ENCODE peak calls at places on chromosomes 5 and 9, in seven cellular contexts. One of them, this sample, is unnamed.

GRCh38 chr5:96520345-96520744 is 87.3 kb upstream of the PCSK1 start:
- DNase-seq in fibroblast of the aortic adventitia: no peak
- DNase-seq in stimulated activated CD4-positive, alpha-beta T cell treated with anti-CD3 and anti-CD28 coated beads, Interleukin-2, amount 100 ng/mL, for 4 hours: no peak
- DNase-seq in activated CD4-positive, alpha-beta T cell treated with anti-CD3 and anti-CD28 coated beads, Interleukin-2, amount 50 U/mL, for 48 hours: no peak
- DNase-seq in D341Med: no peak
- DNase-seq in GM23248: no peak
- DNase-seq in activated CD8-positive, alpha-beta memory T cell treated with anti-CD3 and anti-CD28 coated beads, Interleukin-2, amount 10 ng/mL, durations not matched to agents 7 days and 5 days: no peak
- DNase-seq in this sample: no peak

GRCh38 chr5:27124590-27124989 is 86.2 kb upstream of the CDH9 start:
- DNase-seq in fibroblast of the aortic adventitia: peak
- DNase-seq in stimulated activated CD4-positive, alpha-beta T cell treated with anti-CD3 and anti-CD28 coated beads, Interleukin-2, amount 100 ng/mL, for 4 hours: no peak
- DNase-seq in activated CD4-positive, alpha-beta T cell treated with anti-CD3 and anti-CD28 coated beads, Interleukin-2, amount 50 U/mL, for 48 hours: no peak
- DNase-seq in D341Med: peak
- DNase-seq in GM23248: peak
- DNase-seq in activated CD8-positive, alpha-beta memory T cell treated with anti-CD3 and anti-CD28 coated beads, Interleukin-2, amount 10 ng/mL, durations not matched to agents 7 days and 5 days: no peak
- DNase-seq in this sample: no peak

GRCh38 chr5:96641368-96641767 is 20.8 kb upstream of the CAST start:
- DNase-seq in fibroblast of the aortic adventitia: no peak
- DNase-seq in stimulated activated CD4-positive, alpha-beta T cell treated with anti-CD3 and anti-CD28 coated beads, Interleukin-2, amount 100 ng/mL, for 4 hours: no peak
- DNase-seq in activated CD4-positive, alpha-beta T cell treated with anti-CD3 and anti-CD28 coated beads, Interleukin-2, amount 50 U/mL, for 48 hours: no peak
- DNase-seq in D341Med: no peak
- DNase-seq in GM23248: no peak
- DNase-seq in activated CD8-positive, alpha-beta memory T cell treated with anti-CD3 and anti-CD28 coated beads, Interleukin-2, amount 10 ng/mL, durations not matched to agents 7 days and 5 days: no peak
- DNase-seq in this sample: no peak

GRCh38 chr5:37111426-37112382 is 137.5 kb downstream of the CPLANE1 start:
- DNase-seq in fibroblast of the aortic adventitia: no peak
- DNase-seq in stimulated activated CD4-positive, alpha-beta T cell treated with anti-CD3 and anti-CD28 coated beads, Interleukin-2, amount 100 ng/mL, for 4 hours: peak
- DNase-seq in activated CD4-positive, alpha-beta T cell treated with anti-CD3 and anti-CD28 coated beads, Interleukin-2, amount 50 U/mL, for 48 hours: no peak
- DNase-seq in D341Med: no peak
- DNase-seq in GM23248: no peak
- DNase-seq in activated CD8-positive, alpha-beta memory T cell treated with anti-CD3 and anti-CD28 coated beads, Interleukin-2, amount 10 ng/mL, durations not matched to agents 7 days and 5 days: no peak
- DNase-seq in this sample: peak

GRCh38 chr9:136095028-136095494 is at the start of gene NACC2:
- DNase-seq in fibroblast of the aortic adventitia: peak
- DNase-seq in stimulated activated CD4-positive, alpha-beta T cell treated with anti-CD3 and anti-CD28 coated beads, Interleukin-2, amount 100 ng/mL, for 4 hours: no peak
- DNase-seq in activated CD4-positive, alpha-beta T cell treated with anti-CD3 and anti-CD28 coated beads, Interleukin-2, amount 50 U/mL, for 48 hours: peak
- DNase-seq in D341Med: peak
- DNase-seq in GM23248: peak
- DNase-seq in activated CD8-positive, alpha-beta memory T cell treated with anti-CD3 and anti-CD28 coated beads, Interleukin-2, amount 10 ng/mL, durations not matched to agents 7 days and 5 days: no peak
- DNase-seq in this sample: peak

GRCh38 chr9:122133984-122134535 is 25.5 kb downstream of the NDUFA8 start:
- DNase-seq in fibroblast of the aortic adventitia: no peak
- DNase-seq in stimulated activated CD4-positive, alpha-beta T cell treated with anti-CD3 and anti-CD28 coated beads, Interleukin-2, amount 100 ng/mL, for 4 hours: no peak
- DNase-seq in activated CD4-positive, alpha-beta T cell treated with anti-CD3 and anti-CD28 coated beads, Interleukin-2, amount 50 U/mL, for 48 hours: no peak
- DNase-seq in D341Med: no peak
- DNase-seq in GM23248: no peak
- DNase-seq in activated CD8-positive, alpha-beta memory T cell treated with anti-CD3 and anti-CD28 coated beads, Interleukin-2, amount 10 ng/mL, durations not matched to agents 7 days and 5 days: no peak
- DNase-seq in this sample: no peak

GRCh38 chr9:25742241-25742640 is 64.0 kb upstream of the TUSC1 start:
- DNase-seq in fibroblast of the aortic adventitia: no peak
- DNase-seq in stimulated activated CD4-positive, alpha-beta T cell treated with anti-CD3 and anti-CD28 coated beads, Interleukin-2, amount 100 ng/mL, for 4 hours: no peak
- DNase-seq in activated CD4-positive, alpha-beta T cell treated with anti-CD3 and anti-CD28 coated beads, Interleukin-2, amount 50 U/mL, for 48 hours: no peak
- DNase-seq in D341Med: no peak
- DNase-seq in GM23248: no peak
- DNase-seq in activated CD8-positive, alpha-beta memory T cell treated with anti-CD3 and anti-CD28 coated beads, Interleukin-2, amount 10 ng/mL, durations not matched to agents 7 days and 5 days: no peak
- DNase-seq in this sample: no peak

GRCh38 chr9:13933268-13933656 is 380.7 kb downstream of the NFIB start:
- DNase-seq in fibroblast of the aortic adventitia: no peak
- DNase-seq in stimulated activated CD4-positive, alpha-beta T cell treated with anti-CD3 and anti-CD28 coated beads, Interleukin-2, amount 100 ng/mL, for 4 hours: no peak
- DNase-seq in activated CD4-positive, alpha-beta T cell treated with anti-CD3 and anti-CD28 coated beads, Interleukin-2, amount 50 U/mL, for 48 hours: no peak
- DNase-seq in D341Med: no peak
- DNase-seq in GM23248: no peak
- DNase-seq in activated CD8-positive, alpha-beta memory T cell treated with anti-CD3 and anti-CD28 coated beads, Interleukin-2, amount 10 ng/mL, durations not matched to agents 7 days and 5 days: no peak
- DNase-seq in this sample: no peak

GRCh38 chr5:98570661-98571181 is 202.7 kb upstream of the RGMB start:
- DNase-seq in fibroblast of the aortic adventitia: peak
- DNase-seq in stimulated activated CD4-positive, alpha-beta T cell treated with anti-CD3 and anti-CD28 coated beads, Interleukin-2, amount 100 ng/mL, for 4 hours: no peak
- DNase-seq in activated CD4-positive, alpha-beta T cell treated with anti-CD3 and anti-CD28 coated beads, Interleukin-2, amount 50 U/mL, for 48 hours: no peak
- DNase-seq in D341Med: no peak
- DNase-seq in GM23248: peak
- DNase-seq in activated CD8-positive, alpha-beta memory T cell treated with anti-CD3 and anti-CD28 coated beads, Interleukin-2, amount 10 ng/mL, durations not matched to agents 7 days and 5 days: no peak
- DNase-seq in this sample: no peak

GRCh38 chr5:126568206-126568755 is 26.7 kb downstream of the ALDH7A1 start:
- DNase-seq in fibroblast of the aortic adventitia: no peak
- DNase-seq in stimulated activated CD4-positive, alpha-beta T cell treated with anti-CD3 and anti-CD28 coated beads, Interleukin-2, amount 100 ng/mL, for 4 hours: no peak
- DNase-seq in activated CD4-positive, alpha-beta T cell treated with anti-CD3 and anti-CD28 coated beads, Interleukin-2, amount 50 U/mL, for 48 hours: no peak
- DNase-seq in D341Med: no peak
- DNase-seq in GM23248: no peak
- DNase-seq in activated CD8-positive, alpha-beta memory T cell treated with anti-CD3 and anti-CD28 coated beads, Interleukin-2, amount 10 ng/mL, durations not matched to agents 7 days and 5 days: no peak
- DNase-seq in this sample: no peak

GRCh38 chr5:23014251-23014650 is 161.1 kb upstream of the CDH12 start:
- DNase-seq in fibroblast of the aortic adventitia: no peak
- DNase-seq in stimulated activated CD4-positive, alpha-beta T cell treated with anti-CD3 and anti-CD28 coated beads, Interleukin-2, amount 100 ng/mL, for 4 hours: no peak
- DNase-seq in activated CD4-positive, alpha-beta T cell treated with anti-CD3 and anti-CD28 coated beads, Interleukin-2, amount 50 U/mL, for 48 hours: no peak
- DNase-seq in D341Med: no peak
- DNase-seq in GM23248: no peak
- DNase-seq in activated CD8-positive, alpha-beta memory T cell treated with anti-CD3 and anti-CD28 coated beads, Interleukin-2, amount 10 ng/mL, durations not matched to agents 7 days and 5 days: no peak
- DNase-seq in this sample: no peak

GRCh38 chr9:118614011-118614410 is 755.2 kb downstream of the BRINP1 start:
- DNase-seq in fibroblast of the aortic adventitia: no peak
- DNase-seq in stimulated activated CD4-positive, alpha-beta T cell treated with anti-CD3 and anti-CD28 coated beads, Interleukin-2, amount 100 ng/mL, for 4 hours: no peak
- DNase-seq in activated CD4-positive, alpha-beta T cell treated with anti-CD3 and anti-CD28 coated beads, Interleukin-2, amount 50 U/mL, for 48 hours: no peak
- DNase-seq in D341Med: no peak
- DNase-seq in GM23248: no peak
- DNase-seq in activated CD8-positive, alpha-beta memory T cell treated with anti-CD3 and anti-CD28 coated beads, Interleukin-2, amount 10 ng/mL, durations not matched to agents 7 days and 5 days: no peak
- DNase-seq in this sample: no peak

GRCh38 chr5:34826347-34826746 is 12.6 kb upstream of the TTC23L start:
- DNase-seq in fibroblast of the aortic adventitia: no peak
- DNase-seq in stimulated activated CD4-positive, alpha-beta T cell treated with anti-CD3 and anti-CD28 coated beads, Interleukin-2, amount 100 ng/mL, for 4 hours: no peak
- DNase-seq in activated CD4-positive, alpha-beta T cell treated with anti-CD3 and anti-CD28 coated beads, Interleukin-2, amount 50 U/mL, for 48 hours: no peak
- DNase-seq in D341Med: no peak
- DNase-seq in GM23248: no peak
- DNase-seq in activated CD8-positive, alpha-beta memory T cell treated with anti-CD3 and anti-CD28 coated beads, Interleukin-2, amount 10 ng/mL, durations not matched to agents 7 days and 5 days: no peak
- DNase-seq in this sample: no peak

GRCh38 chr5:144309265-144309664 is 138.6 kb downstream of the KCTD16 start:
- DNase-seq in fibroblast of the aortic adventitia: peak
- DNase-seq in stimulated activated CD4-positive, alpha-beta T cell treated with anti-CD3 and anti-CD28 coated beads, Interleukin-2, amount 100 ng/mL, for 4 hours: no peak
- DNase-seq in activated CD4-positive, alpha-beta T cell treated with anti-CD3 and anti-CD28 coated beads, Interleukin-2, amount 50 U/mL, for 48 hours: no peak
- DNase-seq in D341Med: no peak
- DNase-seq in GM23248: no peak
- DNase-seq in activated CD8-positive, alpha-beta memory T cell treated with anti-CD3 and anti-CD28 coated beads, Interleukin-2, amount 10 ng/mL, durations not matched to agents 7 days and 5 days: no peak
- DNase-seq in this sample: no peak

GRCh38 chr9:27701664-27702063 is 128.4 kb upstream of the C9orf72 start:
- DNase-seq in fibroblast of the aortic adventitia: no peak
- DNase-seq in stimulated activated CD4-positive, alpha-beta T cell treated with anti-CD3 and anti-CD28 coated beads, Interleukin-2, amount 100 ng/mL, for 4 hours: no peak
- DNase-seq in activated CD4-positive, alpha-beta T cell treated with anti-CD3 and anti-CD28 coated beads, Interleukin-2, amount 50 U/mL, for 48 hours: no peak
- DNase-seq in D341Med: no peak
- DNase-seq in GM23248: no peak
- DNase-seq in activated CD8-positive, alpha-beta memory T cell treated with anti-CD3 and anti-CD28 coated beads, Interleukin-2, amount 10 ng/mL, durations not matched to agents 7 days and 5 days: no peak
- DNase-seq in this sample: no peak

GRCh38 chr9:107674937-107675277 is 185.3 kb upstream of the KLF4 start:
- DNase-seq in fibroblast of the aortic adventitia: no peak
- DNase-seq in stimulated activated CD4-positive, alpha-beta T cell treated with anti-CD3 and anti-CD28 coated beads, Interleukin-2, amount 100 ng/mL, for 4 hours: no peak
- DNase-seq in activated CD4-positive, alpha-beta T cell treated with anti-CD3 and anti-CD28 coated beads, Interleukin-2, amount 50 U/mL, for 48 hours: no peak
- DNase-seq in D341Med: no peak
- DNase-seq in GM23248: peak
- DNase-seq in activated CD8-positive, alpha-beta memory T cell treated with anti-CD3 and anti-CD28 coated beads, Interleukin-2, amount 10 ng/mL, durations not matched to agents 7 days and 5 days: no peak
- DNase-seq in this sample: no peak

GRCh38 chr5:149654282-149654681 is 73.0 kb downstream of the ARHGEF37 start:
- DNase-seq in fibroblast of the aortic adventitia: no peak
- DNase-seq in stimulated activated CD4-positive, alpha-beta T cell treated with anti-CD3 and anti-CD28 coated beads, Interleukin-2, amount 100 ng/mL, for 4 hours: no peak
- DNase-seq in activated CD4-positive, alpha-beta T cell treated with anti-CD3 and anti-CD28 coated beads, Interleukin-2, amount 50 U/mL, for 48 hours: no peak
- DNase-seq in D341Med: no peak
- DNase-seq in GM23248: no peak
- DNase-seq in activated CD8-positive, alpha-beta memory T cell treated with anti-CD3 and anti-CD28 coated beads, Interleukin-2, amount 10 ng/mL, durations not matched to agents 7 days and 5 days: peak
- DNase-seq in this sample: no peak

GRCh38 chr5:179786861-179787260 is 6.9 kb upstream of the LTC4S start:
- DNase-seq in fibroblast of the aortic adventitia: no peak
- DNase-seq in stimulated activated CD4-positive, alpha-beta T cell treated with anti-CD3 and anti-CD28 coated beads, Interleukin-2, amount 100 ng/mL, for 4 hours: no peak
- DNase-seq in activated CD4-positive, alpha-beta T cell treated with anti-CD3 and anti-CD28 coated beads, Interleukin-2, amount 50 U/mL, for 48 hours: no peak
- DNase-seq in D341Med: no peak
- DNase-seq in GM23248: no peak
- DNase-seq in activated CD8-positive, alpha-beta memory T cell treated with anti-CD3 and anti-CD28 coated beads, Interleukin-2, amount 10 ng/mL, durations not matched to agents 7 days and 5 days: no peak
- DNase-seq in this sample: no peak

GRCh38 chr5:137734962-137735530 is 843 bp downstream of the KLHL3 start:
- DNase-seq in fibroblast of the aortic adventitia: peak
- DNase-seq in stimulated activated CD4-positive, alpha-beta T cell treated with anti-CD3 and anti-CD28 coated beads, Interleukin-2, amount 100 ng/mL, for 4 hours: no peak
- DNase-seq in activated CD4-positive, alpha-beta T cell treated with anti-CD3 and anti-CD28 coated beads, Interleukin-2, amount 50 U/mL, for 48 hours: peak
- DNase-seq in D341Med: no peak
- DNase-seq in GM23248: peak
- DNase-seq in activated CD8-positive, alpha-beta memory T cell treated with anti-CD3 and anti-CD28 coated beads, Interleukin-2, amount 10 ng/mL, durations not matched to agents 7 days and 5 days: peak
- DNase-seq in this sample: peak

GRCh38 chr5:32123058-32123805 is 50.9 kb downstream of the GOLPH3 start:
- DNase-seq in fibroblast of the aortic adventitia: no peak
- DNase-seq in stimulated activated CD4-positive, alpha-beta T cell treated with anti-CD3 and anti-CD28 coated beads, Interleukin-2, amount 100 ng/mL, for 4 hours: no peak
- DNase-seq in activated CD4-positive, alpha-beta T cell treated with anti-CD3 and anti-CD28 coated beads, Interleukin-2, amount 50 U/mL, for 48 hours: no peak
- DNase-seq in D341Med: no peak
- DNase-seq in GM23248: no peak
- DNase-seq in activated CD8-positive, alpha-beta memory T cell treated with anti-CD3 and anti-CD28 coated beads, Interleukin-2, amount 10 ng/mL, durations not matched to agents 7 days and 5 days: no peak
- DNase-seq in this sample: no peak

This sample was measured in immature natural killer cell.